ENCODE peak calls at places on chromosomes 16 and 17, in six cellular contexts. One of them, this sample, is unnamed.

GRCh38 chr17:75557075-75557851 is 30.3 kb upstream of the MYO15B start:
- DNase-seq in activated naive CD8-positive, alpha-beta T cell treated with anti-CD3 and anti-CD28 coated beads, Interleukin-2, amount 50 U/mL, for 24 hours: no peak
- DNase-seq in dermis microvascular lymphatic vessel endothelial cell: no peak
- DNase-seq in skeletal muscle cell: no peak
- DNase-seq in T follicular helper cell: no peak
- DNase-seq in T-helper 2 cell: no peak
- DNase-seq in this sample: no peak

GRCh38 chr17:43393944-43394482 is 4.8 kb upstream of the ARL4D start:
- DNase-seq in activated naive CD8-positive, alpha-beta T cell treated with anti-CD3 and anti-CD28 coated beads, Interleukin-2, amount 50 U/mL, for 24 hours: peak; percentile 91
- DNase-seq in T-helper 2 cell: peak; percentile 74
- DNase-seq in dermis microvascular lymphatic vessel endothelial cell: peak; percentile 80
- DNase-seq in T follicular helper cell: peak; percentile 83
- DNase-seq in skeletal muscle cell: no peak
- DNase-seq in this sample: peak; percentile 67

GRCh38 chr17:77959216-77959925 is 868 bp downstream of the TNRC6C start:
- DNase-seq in T-helper 2 cell: peak; percentile 24
- DNase-seq in skeletal muscle cell: no peak
- DNase-seq in T follicular helper cell: peak; percentile 9
- DNase-seq in dermis microvascular lymphatic vessel endothelial cell: peak; percentile 30
- DNase-seq in activated naive CD8-positive, alpha-beta T cell treated with anti-CD3 and anti-CD28 coated beads, Interleukin-2, amount 50 U/mL, for 24 hours: peak; percentile 36
- DNase-seq in this sample: peak; percentile 2

GRCh38 chr17:28744104-28744801 is 442 bp downstream of the TRAF4 start:
- DNase-seq in T-helper 2 cell: peak; percentile 46
- DNase-seq in dermis microvascular lymphatic vessel endothelial cell: peak; percentile 41
- DNase-seq in T follicular helper cell: peak; percentile 63
- DNase-seq in skeletal muscle cell: no peak
- DNase-seq in activated naive CD8-positive, alpha-beta T cell treated with anti-CD3 and anti-CD28 coated beads, Interleukin-2, amount 50 U/mL, for 24 hours: peak; percentile 83
- DNase-seq in this sample: peak; percentile 49

GRCh38 chr17:80474231-80474932 is 2.0 kb downstream of the NPTX1 start:
- DNase-seq in dermis microvascular lymphatic vessel endothelial cell: peak; percentile 33
- DNase-seq in T-helper 2 cell: no peak
- DNase-seq in skeletal muscle cell: no peak
- DNase-seq in T follicular helper cell: no peak
- DNase-seq in activated naive CD8-positive, alpha-beta T cell treated with anti-CD3 and anti-CD28 coated beads, Interleukin-2, amount 50 U/mL, for 24 hours: no peak
- DNase-seq in this sample: no peak

GRCh38 chr16:4372578-4373355 is 1.1 kb downstream of the VASN start:
- DNase-seq in dermis microvascular lymphatic vessel endothelial cell: peak; percentile 67
- DNase-seq in activated naive CD8-positive, alpha-beta T cell treated with anti-CD3 and anti-CD28 coated beads, Interleukin-2, amount 50 U/mL, for 24 hours: no peak
- DNase-seq in T-helper 2 cell: no peak
- DNase-seq in skeletal muscle cell: no peak
- DNase-seq in T follicular helper cell: no peak
- DNase-seq in this sample: no peak

GRCh38 chr16:55515110-55515509 is 6.2 kb downstream of the LPCAT2 start:
- DNase-seq in dermis microvascular lymphatic vessel endothelial cell: no peak
- DNase-seq in activated naive CD8-positive, alpha-beta T cell treated with anti-CD3 and anti-CD28 coated beads, Interleukin-2, amount 50 U/mL, for 24 hours: no peak
- DNase-seq in skeletal muscle cell: no peak
- DNase-seq in T-helper 2 cell: no peak
- DNase-seq in T follicular helper cell: no peak
- DNase-seq in this sample: no peak

GRCh38 chr16:71794943-71795342 is 13.7 kb downstream of the AP1G1 start:
- DNase-seq in skeletal muscle cell: no peak
- DNase-seq in T-helper 2 cell: no peak
- DNase-seq in T follicular helper cell: no peak
- DNase-seq in activated naive CD8-positive, alpha-beta T cell treated with anti-CD3 and anti-CD28 coated beads, Interleukin-2, amount 50 U/mL, for 24 hours: no peak
- DNase-seq in dermis microvascular lymphatic vessel endothelial cell: no peak
- DNase-seq in this sample: no peak

GRCh38 chr16:85936761-85937343 is 37.9 kb downstream of the IRF8 start:
- DNase-seq in T-helper 2 cell: no peak
- DNase-seq in activated naive CD8-positive, alpha-beta T cell treated with anti-CD3 and anti-CD28 coated beads, Interleukin-2, amount 50 U/mL, for 24 hours: peak; percentile 52
- DNase-seq in skeletal muscle cell: no peak
- DNase-seq in T follicular helper cell: no peak
- DNase-seq in dermis microvascular lymphatic vessel endothelial cell: no peak
- DNase-seq in this sample: no peak

GRCh38 chr16:7436306-7436705 is 103.7 kb downstream of the RBFOX1 start:
- DNase-seq in dermis microvascular lymphatic vessel endothelial cell: no peak
- DNase-seq in activated naive CD8-positive, alpha-beta T cell treated with anti-CD3 and anti-CD28 coated beads, Interleukin-2, amount 50 U/mL, for 24 hours: no peak
- DNase-seq in T-helper 2 cell: no peak
- DNase-seq in skeletal muscle cell: no peak
- DNase-seq in T follicular helper cell: no peak
- DNase-seq in this sample: no peak

GRCh38 chr17:43398724-43399595 is at the start of gene ARL4D:
- DNase-seq in dermis microvascular lymphatic vessel endothelial cell: peak; percentile 79
- DNase-seq in activated naive CD8-positive, alpha-beta T cell treated with anti-CD3 and anti-CD28 coated beads, Interleukin-2, amount 50 U/mL, for 24 hours: peak; percentile 87
- DNase-seq in skeletal muscle cell: no peak
- DNase-seq in T follicular helper cell: peak; percentile 81
- DNase-seq in T-helper 2 cell: peak; percentile 69
- DNase-seq in this sample: peak; percentile 73

GRCh38 chr16:57693539-57693938 is 1.1 kb upstream of the DRC7 start:
- DNase-seq in T-helper 2 cell: no peak
- DNase-seq in T follicular helper cell: no peak
- DNase-seq in skeletal muscle cell: no peak
- DNase-seq in activated naive CD8-positive, alpha-beta T cell treated with anti-CD3 and anti-CD28 coated beads, Interleukin-2, amount 50 U/mL, for 24 hours: no peak
- DNase-seq in dermis microvascular lymphatic vessel endothelial cell: no peak
- DNase-seq in this sample: no peak

GRCh38 chr16:69223882-69224281 is 36.9 kb downstream of the SNTB2 start:
- DNase-seq in dermis microvascular lymphatic vessel endothelial cell: peak; percentile 16
- DNase-seq in activated naive CD8-positive, alpha-beta T cell treated with anti-CD3 and anti-CD28 coated beads, Interleukin-2, amount 50 U/mL, for 24 hours: no peak
- DNase-seq in T follicular helper cell: no peak
- DNase-seq in skeletal muscle cell: no peak
- DNase-seq in T-helper 2 cell: no peak
- DNase-seq in this sample: no peak

GRCh38 chr16:74760007-74760767 is 14.4 kb downstream of the FA2H start:
- DNase-seq in activated naive CD8-positive, alpha-beta T cell treated with anti-CD3 and anti-CD28 coated beads, Interleukin-2, amount 50 U/mL, for 24 hours: no peak
- DNase-seq in T follicular helper cell: no peak
- DNase-seq in skeletal muscle cell: no peak
- DNase-seq in dermis microvascular lymphatic vessel endothelial cell: no peak
- DNase-seq in T-helper 2 cell: no peak
- DNase-seq in this sample: no peak

GRCh38 chr17:79677646-79678045 is 53.1 kb upstream of the ENPP7 start:
- DNase-seq in T-helper 2 cell: no peak
- DNase-seq in activated naive CD8-positive, alpha-beta T cell treated with anti-CD3 and anti-CD28 coated beads, Interleukin-2, amount 50 U/mL, for 24 hours: no peak
- DNase-seq in dermis microvascular lymphatic vessel endothelial cell: no peak
- DNase-seq in T follicular helper cell: no peak
- DNase-seq in skeletal muscle cell: no peak
- DNase-seq in this sample: no peak

GRCh38 chr16:72203401-72203800 is 31.4 kb upstream of the PMFBP1 start:
- DNase-seq in activated naive CD8-positive, alpha-beta T cell treated with anti-CD3 and anti-CD28 coated beads, Interleukin-2, amount 50 U/mL, for 24 hours: peak; percentile 7
- DNase-seq in skeletal muscle cell: no peak
- DNase-seq in T follicular helper cell: no peak
- DNase-seq in T-helper 2 cell: no peak
- DNase-seq in dermis microvascular lymphatic vessel endothelial cell: peak; percentile 81
- DNase-seq in this sample: no peak

GRCh38 chr16:85888405-85889331 is 10.3 kb upstream of the IRF8 start:
- DNase-seq in T follicular helper cell: no peak
- DNase-seq in skeletal muscle cell: peak; percentile 46
- DNase-seq in dermis microvascular lymphatic vessel endothelial cell: peak; percentile 94
- DNase-seq in T-helper 2 cell: peak; percentile 9
- DNase-seq in activated naive CD8-positive, alpha-beta T cell treated with anti-CD3 and anti-CD28 coated beads, Interleukin-2, amount 50 U/mL, for 24 hours: peak; percentile 30
- DNase-seq in this sample: no peak

GRCh38 chr17:6456914-6457687 is 12.8 kb downstream of the PIMREG start:
- DNase-seq in activated naive CD8-positive, alpha-beta T cell treated with anti-CD3 and anti-CD28 coated beads, Interleukin-2, amount 50 U/mL, for 24 hours: no peak
- DNase-seq in T-helper 2 cell: no peak
- DNase-seq in dermis microvascular lymphatic vessel endothelial cell: peak; percentile 59
- DNase-seq in T follicular helper cell: no peak
- DNase-seq in skeletal muscle cell: no peak
- DNase-seq in this sample: no peak

GRCh38 chr17:48244814-48245213 is 137.2 kb downstream of the SNX11 start:
- DNase-seq in skeletal muscle cell: no peak
- DNase-seq in dermis microvascular lymphatic vessel endothelial cell: no peak
- DNase-seq in T follicular helper cell: no peak
- DNase-seq in T-helper 2 cell: no peak
- DNase-seq in activated naive CD8-positive, alpha-beta T cell treated with anti-CD3 and anti-CD28 coated beads, Interleukin-2, amount 50 U/mL, for 24 hours: no peak
- DNase-seq in this sample: no peak

GRCh38 chr16:46974352-46974751 is 878 bp upstream of the DNAJA2 start:
- DNase-seq in T-helper 2 cell: peak; percentile 5
- DNase-seq in activated naive CD8-positive, alpha-beta T cell treated with anti-CD3 and anti-CD28 coated beads, Interleukin-2, amount 50 U/mL, for 24 hours: peak; percentile 20
- DNase-seq in dermis microvascular lymphatic vessel endothelial cell: peak; percentile 8
- DNase-seq in T follicular helper cell: no peak
- DNase-seq in skeletal muscle cell: no peak
- DNase-seq in this sample: no peak

GRCh38 chr17:61403846-61404701 is 4.4 kb downstream of the TBX2 start:
- DNase-seq in T-helper 2 cell: no peak
- DNase-seq in activated naive CD8-positive, alpha-beta T cell treated with anti-CD3 and anti-CD28 coated beads, Interleukin-2, amount 50 U/mL, for 24 hours: no peak
- DNase-seq in skeletal muscle cell: no peak
- DNase-seq in T follicular helper cell: no peak
- DNase-seq in dermis microvascular lymphatic vessel endothelial cell: no peak
- DNase-seq in this sample: no peak